ENCODE peak calls at places on chromosome 18, in seven cellular contexts. One of them, this sample, is unnamed.

GRCh38 chr18:33817096-33817495 is 239.1 kb downstream of the ASXL3 start:
- DNase-seq in stromal cell of bone marrow: peak
- DNase-seq in tibial artery: no peak
- DNase-seq in transverse colon: no peak
- DNase-seq in cardiac fibroblast: no peak
- DNase-seq in fibroblast of lung: peak
- DNase-seq in H4: no peak
- DNase-seq in this sample: no peak

GRCh38 chr18:50982086-50982801 is 14.4 kb downstream of the ELAC1 start:
- DNase-seq in stromal cell of bone marrow: no peak
- DNase-seq in tibial artery: no peak
- DNase-seq in transverse colon: peak
- DNase-seq in fibroblast of lung: no peak
- DNase-seq in cardiac fibroblast: no peak
- DNase-seq in H4: no peak
- DNase-seq in this sample: no peak

GRCh38 chr18:29123706-29124530 is 947.0 kb upstream of the CDH2 start:
- DNase-seq in stromal cell of bone marrow: no peak
- DNase-seq in cardiac fibroblast: peak
- DNase-seq in transverse colon: no peak
- DNase-seq in fibroblast of lung: no peak
- DNase-seq in tibial artery: no peak
- DNase-seq in H4: no peak
- DNase-seq in this sample: no peak

GRCh38 chr18:36843784-36844183 is 14.9 kb downstream of the KIAA1328 start:
- DNase-seq in fibroblast of lung: no peak
- DNase-seq in transverse colon: no peak
- DNase-seq in tibial artery: no peak
- DNase-seq in stromal cell of bone marrow: no peak
- DNase-seq in cardiac fibroblast: peak
- DNase-seq in H4: no peak
- DNase-seq in this sample: no peak

GRCh38 chr18:66334534-66334933 is 269.4 kb downstream of the CDH19 start:
- DNase-seq in tibial artery: no peak
- DNase-seq in transverse colon: no peak
- DNase-seq in fibroblast of lung: no peak
- DNase-seq in stromal cell of bone marrow: no peak
- DNase-seq in cardiac fibroblast: no peak
- DNase-seq in H4: no peak
- DNase-seq in this sample: no peak

GRCh38 chr18:55577812-55578539 is 10.0 kb downstream of the TCF4 start:
- DNase-seq in tibial artery: no peak
- DNase-seq in H4: no peak
- DNase-seq in fibroblast of lung: no peak
- DNase-seq in transverse colon: no peak
- DNase-seq in cardiac fibroblast: no peak
- DNase-seq in stromal cell of bone marrow: no peak
- DNase-seq in this sample: no peak

GRCh38 chr18:62128157-62128556 is 58.7 kb downstream of the PIGN start:
- DNase-seq in transverse colon: no peak
- DNase-seq in fibroblast of lung: peak
- DNase-seq in stromal cell of bone marrow: peak
- DNase-seq in H4: peak
- DNase-seq in tibial artery: no peak
- DNase-seq in cardiac fibroblast: peak
- DNase-seq in this sample: no peak

GRCh38 chr18:63319383-63320040 is at the start of gene BCL2:
- DNase-seq in cardiac fibroblast: peak
- DNase-seq in transverse colon: peak
- DNase-seq in stromal cell of bone marrow: no peak
- DNase-seq in tibial artery: peak
- DNase-seq in H4: peak
- DNase-seq in fibroblast of lung: peak
- DNase-seq in this sample: no peak

GRCh38 chr18:45330170-45330594 is 285.1 kb upstream of the SLC14A2 start:
- DNase-seq in cardiac fibroblast: peak
- DNase-seq in fibroblast of lung: peak
- DNase-seq in tibial artery: no peak
- DNase-seq in stromal cell of bone marrow: no peak
- DNase-seq in H4: no peak
- DNase-seq in transverse colon: no peak
- DNase-seq in this sample: no peak

GRCh38 chr18:2906522-2907458 is 60.0 kb downstream of the EMILIN2 start:
- DNase-seq in fibroblast of lung: no peak
- DNase-seq in cardiac fibroblast: no peak
- DNase-seq in H4: no peak
- DNase-seq in stromal cell of bone marrow: no peak
- DNase-seq in tibial artery: no peak
- DNase-seq in transverse colon: peak
- DNase-seq in this sample: peak

GRCh38 chr18:7626922-7627440 is 59.9 kb downstream of the PTPRM start:
- DNase-seq in cardiac fibroblast: peak
- DNase-seq in fibroblast of lung: peak
- DNase-seq in stromal cell of bone marrow: peak
- DNase-seq in H4: peak
- DNase-seq in tibial artery: no peak
- DNase-seq in transverse colon: no peak
- DNase-seq in this sample: no peak

GRCh38 chr18:27008575-27008974 is 143.1 kb upstream of the AQP4 start:
- DNase-seq in stromal cell of bone marrow: no peak
- DNase-seq in fibroblast of lung: no peak
- DNase-seq in cardiac fibroblast: no peak
- DNase-seq in transverse colon: no peak
- DNase-seq in tibial artery: no peak
- DNase-seq in H4: no peak
- DNase-seq in this sample: no peak

GRCh38 chr18:46547520-46547919 is 109.5 kb downstream of the LOXHD1 start:
- DNase-seq in transverse colon: no peak
- DNase-seq in H4: no peak
- DNase-seq in tibial artery: no peak
- DNase-seq in stromal cell of bone marrow: no peak
- DNase-seq in fibroblast of lung: no peak
- DNase-seq in cardiac fibroblast: no peak
- DNase-seq in this sample: no peak

GRCh38 chr18:63831080-63831788 is 56.0 kb downstream of the SERPINB7 start:
- DNase-seq in cardiac fibroblast: peak
- DNase-seq in stromal cell of bone marrow: peak
- DNase-seq in H4: peak
- DNase-seq in transverse colon: no peak
- DNase-seq in fibroblast of lung: peak
- DNase-seq in tibial artery: no peak
- DNase-seq in this sample: no peak

GRCh38 chr18:63244585-63244984 is 75.0 kb downstream of the BCL2 start:
- DNase-seq in stromal cell of bone marrow: no peak
- DNase-seq in cardiac fibroblast: no peak
- DNase-seq in H4: no peak
- DNase-seq in tibial artery: no peak
- DNase-seq in fibroblast of lung: no peak
- DNase-seq in transverse colon: no peak
- DNase-seq in this sample: no peak

GRCh38 chr18:27185025-27185763 is at the start of gene CHST9:
- DNase-seq in stromal cell of bone marrow: no peak
- DNase-seq in H4: peak
- DNase-seq in fibroblast of lung: no peak
- DNase-seq in transverse colon: no peak
- DNase-seq in tibial artery: no peak
- DNase-seq in cardiac fibroblast: no peak
- DNase-seq in this sample: no peak

GRCh38 chr18:59834267-59834666 is 65.5 kb upstream of the PMAIP1 start:
- DNase-seq in H4: no peak
- DNase-seq in cardiac fibroblast: no peak
- DNase-seq in fibroblast of lung: no peak
- DNase-seq in tibial artery: no peak
- DNase-seq in stromal cell of bone marrow: no peak
- DNase-seq in transverse colon: no peak
- DNase-seq in this sample: no peak

GRCh38 chr18:53567935-53568574 is 656.4 kb downstream of the MBD2 start:
- DNase-seq in transverse colon: no peak
- DNase-seq in H4: peak
- DNase-seq in tibial artery: no peak
- DNase-seq in fibroblast of lung: peak
- DNase-seq in stromal cell of bone marrow: peak
- DNase-seq in cardiac fibroblast: peak
- DNase-seq in this sample: no peak

GRCh38 chr18:52903858-52904257 is 563.9 kb downstream of the DCC start:
- DNase-seq in fibroblast of lung: no peak
- DNase-seq in H4: peak
- DNase-seq in tibial artery: no peak
- DNase-seq in cardiac fibroblast: peak
- DNase-seq in transverse colon: peak
- DNase-seq in stromal cell of bone marrow: no peak
- DNase-seq in this sample: no peak

GRCh38 chr18:77052297-77052645 is 80.3 kb downstream of the MBP start:
- DNase-seq in transverse colon: no peak
- DNase-seq in cardiac fibroblast: no peak
- DNase-seq in tibial artery: no peak
- DNase-seq in H4: no peak
- DNase-seq in stromal cell of bone marrow: no peak
- DNase-seq in fibroblast of lung: no peak
- DNase-seq in this sample: no peak

GRCh38 chr18:24497052-24497754 is 36.8 kb downstream of the HRH4 start:
- DNase-seq in H4: no peak
- DNase-seq in fibroblast of lung: peak
- DNase-seq in tibial artery: no peak
- DNase-seq in stromal cell of bone marrow: peak
- DNase-seq in cardiac fibroblast: peak
- DNase-seq in transverse colon: no peak
- DNase-seq in this sample: no peak

GRCh38 chr18:68797901-68798300 is at the start of gene CCDC102B:
- DNase-seq in stromal cell of bone marrow: peak
- DNase-seq in tibial artery: no peak
- DNase-seq in fibroblast of lung: peak
- DNase-seq in transverse colon: no peak
- DNase-seq in H4: peak
- DNase-seq in cardiac fibroblast: peak
- DNase-seq in this sample: no peak

GRCh38 chr18:58848685-58849084 is 16.0 kb upstream of the ZNF532 start:
- DNase-seq in transverse colon: no peak
- DNase-seq in tibial artery: no peak
- DNase-seq in H4: peak
- DNase-seq in cardiac fibroblast: peak
- DNase-seq in stromal cell of bone marrow: no peak
- DNase-seq in fibroblast of lung: peak
- DNase-seq in this sample: no peak

GRCh38 chr18:10404148-10404547 is 50.3 kb upstream of the APCDD1 start:
- DNase-seq in stromal cell of bone marrow: no peak
- DNase-seq in H4: no peak
- DNase-seq in tibial artery: no peak
- DNase-seq in transverse colon: no peak
- DNase-seq in cardiac fibroblast: no peak
- DNase-seq in fibroblast of lung: no peak
- DNase-seq in this sample: no peak

GRCh38 chr18:63161728-63162195 is 157.8 kb downstream of the BCL2 start:
- DNase-seq in tibial artery: peak
- DNase-seq in transverse colon: peak
- DNase-seq in H4: peak
- DNase-seq in cardiac fibroblast: peak
- DNase-seq in fibroblast of lung: peak
- DNase-seq in stromal cell of bone marrow: peak
- DNase-seq in this sample: peak

GRCh38 chr18:3350566-3351527 is 88.9 kb downstream of the MYL12B start:
- DNase-seq in transverse colon: no peak
- DNase-seq in fibroblast of lung: peak
- DNase-seq in H4: no peak
- DNase-seq in stromal cell of bone marrow: no peak
- DNase-seq in tibial artery: no peak
- DNase-seq in cardiac fibroblast: no peak
- DNase-seq in this sample: no peak

GRCh38 chr18:58761241-58761969 is 90.1 kb downstream of the MALT1 start:
- DNase-seq in stromal cell of bone marrow: no peak
- DNase-seq in fibroblast of lung: no peak
- DNase-seq in cardiac fibroblast: no peak
- DNase-seq in transverse colon: no peak
- DNase-seq in tibial artery: peak
- DNase-seq in H4: peak
- DNase-seq in this sample: no peak

GRCh38 chr18:76821875-76822509 is 365 bp upstream of the ZNF236 start:
- DNase-seq in cardiac fibroblast: peak
- DNase-seq in fibroblast of lung: peak
- DNase-seq in H4: no peak
- DNase-seq in transverse colon: peak
- DNase-seq in tibial artery: peak
- DNase-seq in stromal cell of bone marrow: no peak
- DNase-seq in this sample: peak